ENCODE peak calls at places on chromosome 12, in seven cellular contexts. F, K, G, C, E, P and H are unnamed samples. For H3K9me3, the result is how much of the 10 kb centered on the place peaks cover.

GRCh38 chr12:120098756-120099470 is 17.6 kb downstream of the RAB35 start:
- DNase-seq in G (no peak), E (no peak), P (no peak), F (no peak), K (no peak), C (peak), H (no peak)

GRCh38 chr12:89882051-89882450 is 173.4 kb upstream of the ATP2B1 start:
- DNase-seq in K (no peak), G (no peak), F (no peak), E (no peak), P (no peak), C (no peak), H (no peak)

GRCh38 chr12:26010293-26010821 is 51.9 kb downstream of the RASSF8 start:
- DNase-seq in C (no peak), P (no peak), G (no peak), K (no peak), F (no peak), E (no peak), H (no peak)

GRCh38 chr12:109873653-109874052 is 6.7 kb downstream of the GLTP start:
- DNase-seq in P (no peak), C (no peak), E (peak), F (no peak), G (no peak), K (no peak), H (peak)

GRCh38 chr12:78392918-78393317 is 471.7 kb upstream of the SYT1 start:
- DNase-seq in P (no peak), E (no peak), G (no peak), K (no peak), F (no peak), C (no peak), H (no peak)

GRCh38 chr12:97063292-97063935 is 156.4 kb downstream of the NEDD1 start:
- DNase-seq in G (no peak), F (no peak), K (no peak), C (no peak), E (no peak), P (no peak), H (no peak)

GRCh38 chr12:24066865-24067264 is 117.4 kb upstream of the SOX5 start:
- DNase-seq in E (no peak), F (no peak), C (no peak), G (peak), P (peak), K (no peak), H (no peak)

GRCh38 chr12:43338848-43339526 is 213.0 kb downstream of the ADAMTS20 start:
- DNase-seq in K (no peak), E (peak), P (no peak), C (no peak), F (no peak), G (no peak), H (no peak)

GRCh38 chr12:47808049-47808448 is 11.7 kb downstream of the HDAC7 start:
- DNase-seq in C (no peak), G (peak), E (peak), K (peak), F (no peak), P (peak), H (peak)

GRCh38 chr12:48940181-48940580 is 14.9 kb upstream of the FKBP11 start:
- DNase-seq in P (no peak), E (peak), K (no peak), C (no peak), F (no peak), G (no peak), H (peak)

GRCh38 chr12:26058818-26059217 is 66.0 kb downstream of the BHLHE41 start:
- DNase-seq in F (no peak), P (no peak), K (no peak), C (no peak), G (no peak), E (peak), H (no peak)

GRCh38 chr12:11500222-11500860 is 105.0 kb upstream of the PRB2 start:
- DNase-seq in C (peak), F (peak), P (peak), K (peak), E (peak), G (peak), H (peak)

GRCh38 chr12:52228931-52229330 is 4.1 kb upstream of the KRT7 start:
- DNase-seq in G (no peak), C (no peak), P (no peak), K (no peak), E (peak), F (no peak), H (no peak)

GRCh38 chr12:64385468-64385867 is 5.1 kb downstream of the C12orf56 start:
- DNase-seq in C (no peak), G (no peak), E (no peak), P (no peak), K (no peak), F (no peak), H (no peak)

GRCh38 chr12:131309700-131310099 is 356.0 kb downstream of the ADGRD1 start:
- DNase-seq in F (no peak), G (no peak), P (no peak), K (no peak), C (no peak), E (no peak), H (no peak)

GRCh38 chr12:94220804-94221203 is 72.4 kb downstream of the PLXNC1 start:
- DNase-seq in G (no peak), F (no peak), C (no peak), P (no peak), K (no peak), E (no peak), H (no peak)

GRCh38 chr12:113359133-113359938 is 949 bp downstream of the PLBD2 start:
- DNase-seq in F (no peak), P (peak), G (peak), E (no peak), C (peak), K (no peak), H (no peak)

GRCh38 chr12:56629459-56630179 is 507 bp downstream of the BAZ2A start:
- DNase-seq in K (no peak), C (peak), P (peak), E (peak), G (no peak), F (no peak), H (peak)

GRCh38 chr12:89995870-89996269 is 287.2 kb upstream of the ATP2B1 start:
- DNase-seq in K (no peak), P (no peak), C (no peak), F (no peak), G (no peak), E (no peak), H (no peak)

GRCh38 chr12:104073699-104074098 is 9.4 kb downstream of the HCFC2 start:
- DNase-seq in C (no peak), E (no peak), F (no peak), K (no peak), P (no peak), G (no peak), H (no peak)

GRCh38 chr12:101209319-101210302 is at the start of gene SLC5A8:
- DNase-seq in G (no peak), P (no peak), C (no peak), F (no peak), E (no peak), K (no peak), H (peak)

GRCh38 chr12:50642755-50643154 is 121.1 kb upstream of the ATF1 start:
- DNase-seq in K (no peak), E (no peak), C (no peak), F (no peak), G (no peak), P (no peak), H (no peak)

DNA sequence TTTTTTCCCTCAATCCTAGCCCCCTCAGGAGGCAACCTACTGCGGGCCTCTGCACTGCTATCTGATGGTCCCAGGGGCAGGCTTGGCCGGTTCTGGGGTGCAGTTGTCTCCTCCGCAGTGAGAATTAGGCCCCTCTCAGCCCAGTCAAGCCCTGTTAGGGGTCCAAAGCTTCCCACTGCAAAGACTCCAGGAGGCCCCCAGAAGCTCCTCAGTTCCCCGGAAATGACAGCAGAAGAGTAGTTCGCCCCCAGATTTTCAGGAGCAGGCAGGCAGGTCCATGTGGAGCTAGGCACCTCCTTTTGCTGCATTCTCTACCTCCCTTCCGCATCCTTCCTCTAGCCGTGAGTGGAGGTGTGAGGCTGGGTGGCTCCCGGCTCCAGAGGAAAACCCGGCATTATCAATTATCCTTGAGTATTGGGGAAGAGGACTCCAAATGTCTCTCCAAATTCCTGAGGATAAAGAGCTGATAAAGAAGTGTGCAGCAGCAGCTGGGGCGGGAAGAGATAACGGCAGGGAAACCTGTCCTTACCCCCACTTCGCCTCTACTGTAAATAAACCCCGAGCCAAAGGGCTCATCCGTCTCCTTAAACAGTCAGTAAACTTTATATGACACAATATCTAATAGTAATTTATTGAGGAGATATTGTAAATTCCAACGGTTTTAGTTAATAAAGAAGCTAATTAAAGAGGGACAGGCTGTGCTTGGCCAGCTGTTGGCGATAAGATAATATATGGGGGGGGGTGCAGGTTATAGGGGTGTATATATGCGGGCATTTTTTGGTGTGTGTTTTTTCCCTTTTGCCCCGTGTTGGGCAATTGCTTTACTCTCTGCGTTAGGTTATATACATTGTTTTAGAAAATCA is 641 bp upstream of the HOXC12 start:
- DNase-seq in P (no peak), C (no peak), F (no peak), E (no peak), K (no peak), G (no peak), H (no peak)
- H3K4me3 ChIP-seq in P (no peak), C (no peak), F (no peak), E (no peak), K (no peak), G (no peak), H (no peak)

DNA sequence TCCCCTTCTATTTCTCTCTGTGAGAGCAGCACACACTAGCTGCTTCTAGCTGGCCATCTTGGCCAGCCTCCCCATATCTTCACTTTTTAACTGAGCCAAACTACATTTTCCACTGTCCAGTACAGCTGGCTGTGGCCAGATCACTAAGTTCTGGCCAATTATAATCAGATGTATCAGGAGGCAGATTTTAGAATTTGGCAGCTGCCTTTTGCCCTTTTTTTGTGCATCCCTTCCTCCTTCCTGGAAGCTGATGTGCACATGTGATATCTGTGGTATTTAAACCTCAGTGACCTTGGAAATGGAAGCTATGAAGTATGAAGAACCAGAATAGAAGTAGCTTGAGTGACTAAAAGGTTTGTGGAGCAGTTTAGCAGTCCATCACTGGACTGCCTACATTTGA is 49.8 kb upstream of the ANO6 start:
- DNase-seq in F (no peak), G (no peak), C (no peak), P (no peak), E (no peak), K (no peak), H (no peak)
- H3K27ac ChIP-seq in F (no peak), G (no peak), C (no peak), P (no peak), E (no peak), K (no peak), H (no peak)

DNA sequence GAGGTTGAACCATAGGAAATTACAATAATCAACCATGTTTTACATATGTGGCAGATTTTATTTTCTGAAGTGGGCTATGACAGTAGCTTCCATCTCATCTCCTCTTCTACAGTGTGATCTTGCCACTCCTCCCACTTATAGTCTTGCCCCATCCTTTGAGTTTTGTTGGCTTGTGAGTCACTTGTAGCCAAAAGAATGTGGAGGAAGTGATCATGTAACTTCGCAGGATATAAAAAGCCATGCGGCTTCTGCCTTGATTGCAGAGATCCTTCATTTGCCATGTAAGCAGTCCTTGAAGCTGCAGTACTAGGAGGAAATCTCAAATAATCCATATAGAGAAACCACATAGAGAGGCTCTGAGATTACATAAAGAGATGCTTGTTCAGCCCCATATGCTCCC is 13.7 kb upstream of the ZNF84 start:
- DNase-seq in C (no peak), G (no peak), E (no peak), K (no peak), F (no peak), P (no peak), H (no peak)
- H3K9me3 ChIP-seq in C (under half), G (half or more), E (under half), K (under half), F (half or more), P (under half), H (under half)

DNA sequence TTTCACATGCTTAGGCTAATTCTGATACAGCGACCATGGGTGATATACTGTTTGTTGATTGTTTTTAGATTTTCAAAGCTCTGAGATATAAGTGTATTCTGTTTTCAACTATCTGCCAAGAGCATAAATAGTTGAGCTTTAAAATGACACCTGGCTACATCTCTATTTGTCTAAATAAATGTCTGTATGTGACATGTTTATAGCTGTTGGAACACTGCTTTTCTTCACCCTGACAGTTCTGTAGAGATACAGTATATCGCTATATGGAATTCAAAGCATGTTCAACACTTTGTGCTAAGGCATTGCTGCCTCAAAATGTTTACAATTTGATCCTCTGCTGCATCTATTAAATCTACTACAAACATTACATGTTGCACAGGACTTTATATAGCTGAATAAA is 27.4 kb upstream of the MGAT4C start:
- DNase-seq in E (no peak), G (no peak), P (no peak), C (no peak), F (no peak), K (no peak), H (no peak)
- H3K4me3 ChIP-seq in E (no peak), G (no peak), P (no peak), C (no peak), F (no peak), K (no peak), H (no peak)

GRCh38 chr12:118061011-118061875 is at the start of gene WSB2:
- DNase-seq in K (peak), F (peak), C (peak), E (peak), G (peak), P (peak), H (peak)

GRCh38 chr12:118060301-118061010 is 523 bp downstream of the WSB2 start:
- DNase-seq in E (peak), G (peak), K (peak), F (no peak), C (peak), P (peak), H (peak)

GRCh38 chr12:118059645-118060275 is 1.2 kb downstream of the WSB2 start:
- DNase-seq in G (no peak), P (no peak), F (no peak), K (no peak), C (no peak), E (peak), H (no peak)

GRCh38 chr12:118058227-118058626 is 2.8 kb downstream of the WSB2 start:
- DNase-seq in E (no peak), G (no peak), K (no peak), F (no peak), P (no peak), C (no peak), H (no peak)

GRCh38 chr12:118058881-118059644 is 1.9 kb downstream of the WSB2 start:
- DNase-seq in P (no peak), G (no peak), E (peak), K (no peak), F (no peak), C (no peak), H (no peak)
- H3K27ac ChIP-seq in P (peak), G (peak), E (no peak), K (no peak), F (peak), C (peak), H (peak)

DNA sequence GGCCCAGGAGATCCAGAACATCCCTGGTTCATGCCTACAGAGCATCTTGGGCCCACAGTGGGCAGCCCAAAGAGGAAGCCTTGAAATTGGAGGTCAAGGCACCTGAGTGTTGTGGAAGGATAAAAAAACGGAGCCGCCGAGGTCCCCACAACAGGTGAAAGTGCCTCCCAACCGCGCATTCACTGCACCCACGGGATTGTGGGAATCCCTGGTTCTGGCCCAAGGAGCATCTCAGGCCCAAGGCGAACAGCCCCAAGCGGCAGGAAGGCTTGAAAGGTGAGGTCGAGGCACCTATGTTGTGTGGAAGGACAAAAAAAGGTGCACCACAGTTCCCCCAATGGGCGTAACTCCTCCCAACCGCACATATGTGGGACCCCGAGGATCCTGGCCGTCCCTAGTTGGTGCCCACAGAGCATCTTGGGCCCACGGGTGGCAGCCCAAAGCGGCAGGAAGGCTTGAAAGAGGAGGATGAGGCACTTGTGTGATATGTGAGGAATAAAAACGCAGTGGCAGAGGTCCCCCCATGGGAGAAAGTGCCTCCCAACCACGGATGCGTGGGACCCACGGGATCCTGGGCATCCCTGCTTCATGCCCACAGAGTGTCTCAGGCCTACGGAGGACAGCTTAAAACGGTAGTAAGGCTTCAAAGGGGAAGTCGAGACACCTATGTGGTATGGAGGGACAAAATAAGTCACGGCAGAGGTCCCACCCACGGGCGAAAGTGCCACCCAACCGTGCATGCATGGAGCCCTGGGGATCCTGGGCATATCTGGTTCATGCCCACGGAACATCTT is 583.9 kb downstream of the ALG10 start:
- DNase-seq in E (no peak), K (no peak), C (no peak), G (no peak), P (peak), F (no peak), H (no peak)
- H3K9me3 ChIP-seq in E (half or more), K (under half), C (under half), G (half or more), P (under half), F (half or more), H (under half)

DNA sequence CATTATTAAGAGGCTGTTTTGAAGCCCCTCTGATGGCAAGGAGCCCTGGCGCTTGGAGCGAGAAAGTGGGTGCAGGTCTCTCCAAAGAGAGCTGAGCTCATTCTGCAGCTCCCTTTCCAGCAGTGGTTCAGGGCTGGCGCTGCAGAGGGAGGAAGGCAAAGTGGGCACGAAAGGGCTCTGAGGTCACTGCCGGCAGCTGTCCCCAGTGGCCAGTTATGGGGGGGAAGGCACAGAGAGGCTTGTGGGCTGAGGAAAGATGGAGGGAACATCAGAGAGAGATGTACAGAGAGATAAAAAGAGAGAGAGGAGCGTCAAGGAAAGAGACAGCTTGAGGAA is 75.2 kb upstream of the TBX5 start:
- DNase-seq in F (no peak), G (no peak), E (no peak), K (no peak), C (no peak), P (no peak), H (no peak)
- H3K4me3 ChIP-seq in F (no peak), G (no peak), E (no peak), K (no peak), C (peak), P (no peak), H (no peak)